ENCODE peak calls at places on chromosomes 7 and 10, in four cellular contexts. K, S, D and J are unnamed samples.

GRCh38 chr10:5198386-5198785 is 1.7 kb downstream of the AKR1C4 start:
- DNase-seq in D (no peak), S (no peak), K (no peak), J (no peak)

GRCh38 chr10:125146791-125147604 is 13.4 kb downstream of the CTBP2 start:
- DNase-seq in S (no peak), D (peak), K (no peak), J (no peak)

GRCh38 chr10:47372726-47373125 is 11.4 kb downstream of the ZNF488 start:
- DNase-seq in S (no peak), K (no peak), D (no peak), J (peak)

GRCh38 chr7:43137811-43138210 is 25.4 kb downstream of the HECW1 start:
- DNase-seq in D (no peak), S (no peak), K (no peak), J (no peak)

GRCh38 chr7:149564340-149565095 is 66.9 kb upstream of the ZNF746 start:
- DNase-seq in D (no peak), K (no peak), S (no peak), J (no peak)

GRCh38 chr10:80952436-80952835 is 414.7 kb downstream of the SH2D4B start:
- DNase-seq in S (no peak), D (no peak), K (no peak), J (no peak)

GRCh38 chr10:92990615-92991014 is 70.0 kb upstream of the CYP26C1 start:
- DNase-seq in K (no peak), S (no peak), D (no peak), J (no peak)

GRCh38 chr7:111918461-111918860 is 287.7 kb downstream of the DOCK4 start:
- DNase-seq in D (no peak), K (no peak), S (no peak), J (no peak)

GRCh38 chr7:41869091-41869490 is 166.2 kb upstream of the INHBA start:
- DNase-seq in K (no peak), S (no peak), D (no peak), J (no peak)

GRCh38 chr10:114245128-114245791 is 6.2 kb downstream of the VWA2 start:
- DNase-seq in S (no peak), D (peak), K (no peak), J (no peak)

GRCh38 chr10:127353544-127353943 is 157.2 kb upstream of the INSYN2A start:
- DNase-seq in D (no peak), K (no peak), S (no peak), J (no peak)

GRCh38 chr7:80428161-80429054 is 83.5 kb downstream of the GNAT3 start:
- DNase-seq in K (no peak), S (no peak), D (no peak), J (no peak)

GRCh38 chr10:98956576-98957260 is 278.9 kb downstream of the HPSE2 start:
- DNase-seq in D (no peak), K (no peak), S (no peak), J (no peak)

GRCh38 chr7:41538810-41539724 is 163.8 kb downstream of the INHBA start:
- DNase-seq in D (no peak), K (no peak), S (no peak), J (no peak)

GRCh38 chr7:7110706-7111105 is 71.6 kb upstream of the C1GALT1 start:
- DNase-seq in D (no peak), K (no peak), S (no peak), J (no peak)

GRCh38 chr10:5291501-5292195 is 73.1 kb upstream of the UCN3 start:
- DNase-seq in S (no peak), D (no peak), K (no peak), J (peak)

GRCh38 chr7:110841840-110842579 is 248.9 kb upstream of the LRRN3 start:
- DNase-seq in D (no peak), S (no peak), K (no peak), J (no peak)

GRCh38 chr10:22652988-22653431 is 61.4 kb downstream of the PIP4K2A start:
- DNase-seq in S (no peak), D (no peak), K (no peak), J (no peak)

GRCh38 chr7:74094224-74095095 is 10.9 kb downstream of the LIMK1 start:
- DNase-seq in S (no peak), K (peak), D (peak), J (peak)

GRCh38 chr7:131226116-131226562 is 101.5 kb upstream of the MKLN1 start:
- DNase-seq in D (no peak), K (no peak), S (no peak), J (no peak)

GRCh38 chr10:101779544-101780186 is 3.6 kb downstream of the NPM3 start:
- DNase-seq in D (peak), K (peak), S (peak), J (peak)

GRCh38 chr7:39510738-39511372 is 55.3 kb upstream of the YAE1 start:
- DNase-seq in K (no peak), S (no peak), D (no peak), J (no peak)

GRCh38 chr10:8401531-8401930 is 347.0 kb downstream of the GATA3 start:
- DNase-seq in D (no peak), K (no peak), S (no peak), J (no peak)

GRCh38 chr10:133343557-133343956 is 3.6 kb upstream of the PRAP1 start:
- DNase-seq in S (no peak), K (no peak), D (no peak), J (no peak)

GRCh38 chr7:28072876-28073514 is 107.6 kb downstream of the JAZF1 start:
- DNase-seq in D (no peak), K (no peak), S (no peak), J (no peak)

GRCh38 chr7:17298840-17299476 is 506 bp downstream of the AHR start:
- DNase-seq in K (peak), S (peak), D (peak), J (peak)

GRCh38 chr7:94656925-94657731 is 1.2 kb upstream of the SGCE start:
- DNase-seq in K (no peak), S (peak), D (no peak), J (no peak)

GRCh38 chr10:79410315-79411094 is 34.9 kb downstream of the ZCCHC24 start:
- DNase-seq in K (no peak), D (peak), S (no peak), J (no peak)

GRCh38 chr10:113158183-113158582 is 208.1 kb downstream of the TCF7L2 start:
- DNase-seq in K (no peak), S (no peak), D (no peak), J (no peak)

GRCh38 chr10:90642136-90642535 is 215.7 kb downstream of the HTR7 start:
- DNase-seq in S (no peak), K (no peak), D (no peak), J (no peak)

GRCh38 chr10:34698979-34699378 is 116.1 kb downstream of the PARD3 start:
- DNase-seq in D (no peak), K (no peak), S (no peak), J (no peak)

GRCh38 chr7:1907751-1908365 is 237.8 kb downstream of the ELFN1 start:
- DNase-seq in D (no peak), S (no peak), K (no peak), J (no peak)

GRCh38 chr10:91758303-91759146 is 39.7 kb upstream of the TNKS2 start:
- DNase-seq in S (no peak), D (no peak), K (no peak), J (no peak)

GRCh38 chr7:91876391-91877133 is 3.9 kb downstream of the MTERF1 start:
- DNase-seq in D (no peak), K (no peak), S (no peak), J (no peak)

GRCh38 chr7:7180725-7181428 is 1.5 kb upstream of the C1GALT1 start:
- DNase-seq in S (no peak), K (no peak), D (no peak), J (no peak)

DNA sequence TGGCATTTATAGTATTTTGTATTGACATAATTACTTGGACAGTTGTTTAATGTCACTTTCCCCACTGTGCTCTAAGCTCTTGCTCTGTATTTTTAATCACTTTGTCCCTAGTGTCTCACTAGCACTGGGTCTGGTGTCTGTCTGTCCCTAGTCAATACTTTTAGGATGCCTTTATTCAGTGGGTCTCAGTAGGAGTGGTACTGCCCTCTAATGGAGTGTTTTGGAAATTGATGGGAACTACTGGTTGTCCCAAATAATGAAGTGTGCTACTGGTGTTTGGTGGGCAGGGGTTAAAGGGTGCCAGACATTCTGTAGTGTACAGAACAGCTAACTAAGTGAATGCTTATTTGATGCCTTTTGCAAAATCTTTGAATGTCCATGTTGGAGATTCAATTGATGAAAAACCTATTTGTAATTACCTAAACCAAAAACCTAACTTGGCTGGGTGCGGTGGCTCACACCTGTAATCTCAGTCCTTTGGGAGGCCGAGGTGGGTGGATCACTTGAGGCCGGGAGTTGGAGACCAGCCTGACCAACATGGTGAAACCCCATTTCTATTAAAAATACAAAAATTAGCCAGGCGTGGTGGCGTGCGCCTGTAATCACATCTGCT is 33.3 kb downstream of the CDK14 start:
- DNase-seq in K (no peak), D (no peak), S (no peak), J (no peak)
- TF ChIP-seq CTCF in K (peak), D (peak), S (peak), J (peak)

DNA sequence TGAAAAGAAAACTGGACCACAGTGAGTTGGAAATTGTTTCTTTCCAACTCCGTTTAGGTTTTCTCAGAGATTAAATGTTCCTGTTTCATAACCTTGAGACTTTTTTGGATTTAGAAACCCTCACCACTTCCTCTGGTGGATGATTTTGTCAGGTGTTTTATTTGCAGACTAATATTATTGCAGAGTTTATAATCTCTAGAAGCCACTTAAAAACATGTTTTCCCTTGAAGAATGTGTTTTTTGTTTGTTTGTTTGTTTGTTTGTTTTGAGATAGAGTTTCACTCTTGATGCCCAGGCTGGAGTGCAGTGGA is 520 bp upstream of the MICU1 start:
- DNase-seq in K (no peak), D (no peak), S (no peak), J (no peak)
- H3K4me3 ChIP-seq in K (peak), D (no peak), S (peak), J (peak)

GRCh38 chr10:33010132-33011037 is 52.4 kb upstream of the ITGB1 start:
- DNase-seq in D (no peak), S (no peak), K (no peak), J (no peak)
- TF ChIP-seq CTCF in D (peak), S (no peak), K (peak), J (no peak)

GRCh38 chr10:45513586-45513985 is 139.6 kb downstream of the ALOX5 start:
- DNase-seq in K (no peak), D (no peak), S (no peak), J (no peak)
- H3K4me3 ChIP-seq in K (no peak), D (no peak), S (peak), J (no peak)

GRCh38 chr7:157138424-157139141 is at the start of gene UBE3C:
- DNase-seq in K (peak), D (peak), S (peak), J (peak)
- TF ChIP-seq CTCF in K (no peak), D (peak), S (no peak), J (no peak)

GRCh38 chr7:121446526-121446925 is 50.4 kb upstream of the FAM3C start:
- DNase-seq in D (no peak), K (no peak), S (no peak), J (no peak)

GRCh38 chr7:121449304-121449703 is 53.2 kb upstream of the FAM3C start:
- DNase-seq in D (no peak), S (no peak), K (no peak), J (no peak)

GRCh38 chr7:121447191-121447920 is 51.2 kb upstream of the FAM3C start:
- DNase-seq in D (no peak), K (no peak), S (no peak), J (peak)

GRCh38 chr7:121448429-121448828 is 52.3 kb upstream of the FAM3C start:
- DNase-seq in S (no peak), K (no peak), D (no peak), J (no peak)

DNA sequence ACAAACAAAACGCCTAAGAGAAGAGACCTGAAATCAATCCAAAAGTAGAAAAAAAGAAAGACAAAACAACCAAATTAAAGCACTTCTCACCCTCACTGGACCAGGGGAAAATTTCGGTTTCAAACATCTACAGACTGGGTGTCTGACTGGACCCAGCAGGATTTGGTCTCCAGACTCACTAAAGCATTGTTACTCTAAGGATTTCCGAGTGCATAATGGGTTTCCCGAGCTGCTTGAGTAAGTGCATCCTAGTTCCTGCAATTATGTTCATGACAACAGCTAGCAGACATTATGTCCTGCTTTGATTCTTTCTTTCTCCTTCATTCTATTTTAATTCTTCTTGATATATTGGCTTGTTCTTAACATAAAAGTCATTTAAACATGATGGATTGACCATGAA is 51.8 kb upstream of the FAM3C start:
- DNase-seq in K (no peak), D (no peak), S (no peak), J (no peak)
- H3K4me3 ChIP-seq in K (no peak), D (no peak), S (no peak), J (peak)

DNA sequence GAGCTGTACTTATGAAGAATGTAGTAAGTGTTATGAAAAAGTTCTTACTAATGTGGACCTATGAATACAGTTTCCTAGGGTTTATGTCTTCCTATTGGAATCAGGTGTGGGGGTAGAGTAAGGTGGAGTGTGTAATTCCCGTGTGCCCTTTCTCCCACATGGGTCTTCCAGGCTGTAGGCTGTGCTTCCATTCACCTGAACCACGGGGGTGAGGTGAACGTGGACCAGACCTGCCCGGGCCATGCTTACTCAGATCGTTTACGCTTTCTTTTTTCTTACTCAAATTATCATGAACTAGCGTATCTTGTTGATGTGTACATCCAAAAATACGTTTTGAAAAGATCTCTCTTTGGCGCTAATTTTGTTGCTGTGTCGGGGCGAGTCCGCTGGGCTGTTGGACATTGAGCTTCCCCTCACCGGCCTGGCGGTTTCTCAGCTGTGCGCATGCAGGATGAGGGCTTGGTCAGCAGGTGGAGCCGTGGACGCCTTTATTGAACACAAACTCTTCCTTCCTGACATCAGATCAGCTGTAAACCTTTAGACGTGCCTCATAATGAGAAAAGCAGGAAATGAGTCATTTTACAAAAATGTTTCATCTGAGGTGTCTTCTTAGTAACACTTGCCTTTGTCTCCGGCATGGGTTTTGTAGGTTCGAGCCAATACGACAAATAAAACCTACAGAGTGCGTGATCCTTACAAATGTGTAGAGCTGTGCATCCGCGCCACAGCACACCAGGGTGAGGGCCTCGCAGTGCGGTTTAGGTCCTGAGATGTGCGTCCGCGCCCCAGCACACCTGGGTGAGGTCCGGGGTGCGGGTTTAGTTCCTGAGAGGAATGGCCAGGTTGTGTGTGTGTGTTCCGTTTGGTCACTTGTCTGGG is 53.8 kb downstream of the WDR37 start:
- DNase-seq in S (no peak), D (no peak), K (no peak), J (no peak)
- TF ChIP-seq CTCF in S (peak), D (peak), K (peak), J (peak)

GRCh38 chr7:77800730-77801129 is 2.2 kb downstream of the PHTF2 start:
- DNase-seq in S (no peak), D (no peak), K (no peak), J (no peak)

GRCh38 chr7:77798394-77799077 is at the start of the genes PHTF2 and TMEM60:
- DNase-seq in K (peak), D (peak), S (peak), J (peak)

GRCh38 chr7:77799078-77799964 is 748 bp downstream of the PHTF2 start:
- DNase-seq in D (peak), K (no peak), S (no peak), J (no peak)

GRCh38 chr7:77797734-77798393 is 370 bp downstream of the TMEM60 start:
- DNase-seq in S (peak), D (no peak), K (no peak), J (peak)

GRCh38 chr7:77800158-77800557 is 1.6 kb downstream of the PHTF2 start:
- DNase-seq in S (no peak), K (no peak), D (no peak), J (no peak)
- H3K4me3 ChIP-seq in S (peak), K (no peak), D (no peak), J (peak)